ENCODE peak calls at places on chromosome 20, in five cellular contexts. A is COR-L47, U is osteocyte, T is nephron progenitor cell, P is neural crest cell. L is an unnamed sample.

GRCh38 chr20:39266989-39267388 is 304.8 kb downstream of the DHX35 start:
- DNase-seq in T (no peak), P (no peak), A (no peak), U (no peak), L (no peak)

GRCh38 chr20:36149469-36149868 is 5.1 kb upstream of the EPB41L1 start:
- DNase-seq in A (no peak), P (no peak), T (no peak), U (no peak), L (no peak)

GRCh38 chr20:49028684-49029083 is 17.4 kb upstream of the CSE1L start:
- DNase-seq in P (no peak), T (no peak), U (no peak), A (no peak), L (peak)

GRCh38 chr20:24045621-24046020 is 57.0 kb upstream of the GGTLC1 start:
- DNase-seq in U (no peak), A (no peak), P (no peak), T (no peak), L (no peak)

GRCh38 chr20:51022803-51023616 is at the start of gene KCNG1:
- DNase-seq in A (peak), U (peak), T (peak), P (peak), L (peak)

GRCh38 chr20:44398303-44398702 is 42.8 kb downstream of the HNF4A start:
- DNase-seq in U (no peak), A (no peak), T (no peak), P (no peak), L (no peak)

GRCh38 chr20:51284161-51284560 is 258.4 kb downstream of the NFATC2 start:
- DNase-seq in A (no peak), T (no peak), P (no peak), U (no peak), L (no peak)

GRCh38 chr20:24289737-24290481 is 179.5 kb upstream of the SYNDIG1 start:
- DNase-seq in A (no peak), T (no peak), U (no peak), P (no peak), L (no peak)

GRCh38 chr20:63612276-63612931 is 14.5 kb downstream of the GMEB2 start:
- DNase-seq in T (no peak), U (no peak), P (no peak), A (no peak), L (no peak)

GRCh38 chr20:20427202-20427864 is 59.4 kb downstream of the INSM1 start:
- DNase-seq in P (no peak), A (no peak), T (no peak), U (no peak), L (no peak)

GRCh38 chr20:44733341-44734069 is 12.2 kb upstream of the KCNK15 start:
- DNase-seq in P (peak), U (peak), T (peak), A (peak), L (peak)

GRCh38 chr20:34891166-34892062 is 15.0 kb downstream of the ACSS2 start:
- DNase-seq in U (no peak), A (no peak), T (no peak), P (no peak), L (no peak)

GRCh38 chr20:46694484-46694883 is 5.2 kb upstream of the TP53RK start:
- DNase-seq in U (no peak), T (no peak), A (no peak), P (no peak), L (peak)

GRCh38 chr20:7094438-7094997 is 327.0 kb downstream of the BMP2 start:
- DNase-seq in U (no peak), T (peak), P (peak), A (peak), L (peak)

GRCh38 chr20:51624157-51624731 is 81.7 kb upstream of the NFATC2 start:
- DNase-seq in P (peak), U (peak), A (peak), T (peak), L (peak)

GRCh38 chr20:37777556-37777955 is 83.7 kb downstream of the CTNNBL1 start:
- DNase-seq in T (no peak), U (no peak), A (no peak), P (no peak), L (no peak)

GRCh38 chr20:18137412-18138265 is at the start of the genes KAT14 and PET117:
- DNase-seq in T (peak), P (peak), U (peak), A (peak), L (peak)

GRCh38 chr20:62908971-62909791 is 17.1 kb downstream of the DIDO1 start:
- DNase-seq in A (peak), T (no peak), U (no peak), P (no peak), L (no peak)

GRCh38 chr20:22426772-22427171 is 157.6 kb downstream of the FOXA2 start:
- DNase-seq in U (no peak), P (no peak), A (no peak), T (no peak), L (no peak)

GRCh38 chr20:37249304-37249703 is 12.3 kb downstream of the GHRH start:
- DNase-seq in T (no peak), P (no peak), U (no peak), A (no peak), L (no peak)